ENCODE peak calls at places on chromosomes 1 and 21, in seven cellular contexts. H is ovary, J is lower leg skin, V is stomach, T is A549, N is heart left ventricle, P is H54. L is an unnamed sample.

GRCh38 chr1:19792237-19793002 is 7.3 kb downstream of the TMCO4 start:
- DNase-seq in H (no peak), J (no peak), V (no peak), T (no peak), N (no peak), P (no peak), L (no peak)

GRCh38 chr1:22262583-22262982 is 119.7 kb upstream of the WNT4 start:
- DNase-seq in H (no peak), J (no peak), V (peak), T (no peak), N (no peak), P (no peak), L (no peak)

GRCh38 chr1:232428036-232428600 is 201.8 kb downstream of the SIPA1L2 start:
- DNase-seq in H (no peak), J (no peak), V (no peak), T (no peak), N (no peak), P (no peak), L (no peak)

GRCh38 chr1:235299514-235299858 is 28.5 kb downstream of the ARID4B start:
- DNase-seq in H (no peak), J (no peak), V (no peak), T (no peak), N (no peak), P (no peak), L (no peak)

GRCh38 chr1:53653631-53654030 is 85.3 kb downstream of the GLIS1 start:
- DNase-seq in H (peak), J (no peak), V (no peak), T (no peak), N (no peak), P (no peak), L (no peak)

GRCh38 chr1:184143449-184143848 is 91.9 kb downstream of the TSEN15 start:
- DNase-seq in H (no peak), J (no peak), V (no peak), T (no peak), N (no peak), P (no peak), L (no peak)

GRCh38 chr1:42845866-42846256 is 552 bp upstream of the ZNF691 start:
- DNase-seq in H (no peak), J (no peak), V (no peak), T (no peak), N (no peak), P (no peak), L (no peak)

GRCh38 chr1:154989195-154989860 is 4.1 kb upstream of the LENEP start:
- DNase-seq in H (no peak), J (no peak), V (no peak), T (no peak), N (no peak), P (no peak), L (no peak)

GRCh38 chr21:34707876-34708325 is 39.1 kb downstream of the CLIC6 start:
- DNase-seq in H (no peak), J (peak), V (no peak), T (no peak), N (no peak), P (no peak), L (no peak)

GRCh38 chr1:98651116-98651625 is 10.3 kb upstream of the SNX7 start:
- DNase-seq in H (no peak), J (no peak), V (no peak), T (no peak), N (no peak), P (no peak), L (no peak)

GRCh38 chr1:154774175-154774855 is 95.8 kb downstream of the KCNN3 start:
- DNase-seq in H (no peak), J (peak), V (no peak), T (no peak), N (no peak), P (no peak), L (no peak)

GRCh38 chr1:63328140-63328521 is 5.8 kb downstream of the FOXD3 start:
- DNase-seq in H (no peak), J (no peak), V (no peak), T (no peak), N (no peak), P (no peak), L (no peak)

GRCh38 chr21:17428980-17429379 is 83.9 kb upstream of the CXADR start:
- DNase-seq in H (no peak), J (no peak), V (no peak), T (no peak), N (no peak), P (no peak), L (no peak)

GRCh38 chr1:212721388-212722247 is 22.0 kb upstream of the BATF3 start:
- DNase-seq in H (no peak), J (no peak), V (peak), T (peak), N (no peak), P (peak), L (no peak)

GRCh38 chr1:231357831-231358354 is 19.8 kb downstream of the SPRTN start:
- DNase-seq in H (no peak), J (no peak), V (peak), T (peak), N (no peak), P (no peak), L (no peak)

GRCh38 chr1:30823627-30823968 is 66.0 kb upstream of the LAPTM5 start:
- DNase-seq in H (peak), J (no peak), V (no peak), T (no peak), N (no peak), P (no peak), L (no peak)

GRCh38 chr21:45451771-45452182 is 46.8 kb downstream of the COL18A1 start:
- DNase-seq in H (peak), J (no peak), V (no peak), T (no peak), N (no peak), P (no peak), L (no peak)

GRCh38 chr1:205962821-205963221 is 19.6 kb upstream of the SLC26A9 start:
- DNase-seq in H (no peak), J (no peak), V (no peak), T (no peak), N (no peak), P (no peak), L (no peak)

GRCh38 chr1:235857756-235858155 is 8.9 kb downstream of the LYST start:
- DNase-seq in H (no peak), J (no peak), V (no peak), T (no peak), N (no peak), P (no peak), L (no peak)

GRCh38 chr1:157104598-157105293 is 5.1 kb upstream of the ETV3L start:
- DNase-seq in H (no peak), J (no peak), V (no peak), T (peak), N (no peak), P (peak), L (no peak)

GRCh38 chr1:9302745-9303524 is 10.2 kb downstream of the SPSB1 start:
- DNase-seq in H (no peak), J (no peak), V (no peak), T (peak), N (peak), P (peak), L (peak)

GRCh38 chr1:224499204-224499603 is 64.6 kb upstream of the WDR26 start:
- DNase-seq in H (no peak), J (no peak), V (no peak), T (no peak), N (no peak), P (no peak), L (no peak)

GRCh38 chr1:5725855-5726585 is 266.2 kb downstream of the NPHP4 start:
- DNase-seq in H (no peak), J (peak), V (no peak), T (no peak), N (no peak), P (no peak), L (no peak)

GRCh38 chr1:42786097-42786496 is 1.3 kb downstream of the TMEM269 start:
- DNase-seq in H (no peak), J (no peak), V (no peak), T (no peak), N (no peak), P (no peak), L (no peak)

GRCh38 chr1:234108921-234109320 is 204.4 kb downstream of the SLC35F3 start:
- DNase-seq in H (no peak), J (no peak), V (no peak), T (peak), N (no peak), P (no peak), L (no peak)

GRCh38 chr1:215777370-215777925 is 210.3 kb downstream of the KCTD3 start:
- DNase-seq in H (no peak), J (no peak), V (no peak), T (no peak), N (no peak), P (no peak), L (no peak)

DNA sequence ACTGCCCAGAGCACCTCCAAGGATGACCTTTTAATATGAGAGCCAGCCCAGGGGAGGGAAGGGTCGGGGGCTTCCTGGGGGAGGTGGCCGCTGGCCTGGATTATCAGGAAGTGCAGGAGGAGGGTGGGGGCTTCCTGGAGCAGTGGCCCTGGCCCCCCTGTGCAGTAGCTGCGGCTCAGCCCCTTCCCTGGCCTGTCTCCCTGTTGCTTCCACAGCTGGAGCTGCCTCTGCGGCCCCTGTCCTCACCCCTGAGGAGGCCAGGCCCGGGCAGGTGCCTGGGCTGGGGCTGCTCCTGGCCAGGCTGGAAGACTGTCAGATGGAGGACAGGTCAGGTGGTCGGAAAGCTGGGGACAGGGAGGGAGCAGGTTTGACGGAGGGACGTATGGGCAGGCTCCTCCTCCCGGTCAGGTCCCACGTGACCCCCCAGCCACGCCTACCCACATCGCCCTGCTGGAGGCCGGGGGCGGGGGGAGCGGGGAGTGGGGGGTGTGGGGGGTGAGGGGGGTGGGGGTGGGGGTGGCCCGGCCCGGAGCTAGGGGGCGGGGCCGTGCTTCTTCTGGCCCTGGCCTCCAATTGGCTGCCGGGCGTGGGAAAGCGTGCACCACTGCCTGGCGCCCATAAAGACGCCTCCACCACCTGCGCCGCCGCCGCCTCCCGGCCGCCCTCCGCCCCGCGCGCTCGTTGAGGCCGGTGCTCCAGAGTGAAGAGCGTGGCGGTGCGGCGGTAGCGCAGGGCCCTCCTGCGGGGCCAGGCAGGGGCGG is 10.2 kb upstream of the TNFRSF14 start:
- DNase-seq in H (no peak), J (peak), V (peak), T (peak), N (peak), P (peak), L (peak)
- TF ChIP-seq POLR2A in H (no peak), J (no peak), V (no peak), T (peak), N (no peak), P (peak), L (no peak)

DNA sequence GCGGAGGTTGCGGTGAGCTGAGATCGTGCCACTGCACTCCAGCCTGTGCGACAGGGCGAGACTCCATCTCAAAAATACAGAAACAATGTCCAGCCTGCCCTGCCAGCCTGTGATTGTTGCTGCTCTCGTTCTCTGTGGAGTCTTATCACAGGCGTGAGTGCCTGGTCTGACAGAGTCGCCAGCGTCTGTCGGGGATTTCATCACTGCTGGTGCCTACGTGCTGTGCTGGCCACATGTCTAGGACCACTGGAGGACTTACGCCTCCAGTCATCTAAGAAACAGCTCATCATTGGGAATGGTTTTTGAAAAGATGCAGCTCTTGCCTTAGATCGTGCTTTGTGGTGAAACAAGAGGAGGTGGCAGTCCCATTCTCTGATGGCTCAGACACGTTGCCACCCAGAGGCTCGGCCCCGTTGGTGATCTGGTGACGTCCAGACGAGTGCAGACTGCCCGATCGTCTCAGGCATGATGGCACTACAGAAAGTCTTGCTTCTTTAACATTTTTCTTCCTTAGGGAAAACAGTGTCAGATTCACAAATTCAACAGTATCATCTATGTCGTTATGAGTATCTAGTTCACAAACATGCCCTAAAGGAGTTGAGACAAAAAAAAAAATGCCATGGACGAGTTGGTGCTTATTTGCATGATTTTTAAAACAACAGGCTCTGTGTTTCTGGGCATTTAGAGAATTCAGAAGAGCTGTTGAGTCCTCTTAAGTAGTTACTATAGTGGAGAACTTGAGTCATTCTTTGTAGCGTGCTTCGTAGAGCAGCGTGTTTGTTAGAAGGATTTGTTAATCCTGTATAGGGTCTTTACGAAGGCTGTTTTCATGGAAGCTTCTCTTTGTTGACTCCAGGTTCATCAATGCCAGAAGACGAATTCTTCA is 47.5 kb downstream of the CBS start:
- DNase-seq in H (no peak), J (no peak), V (no peak), T (no peak), N (no peak), P (no peak), L (no peak)
- TF ChIP-seq POLR2A in H (no peak), J (no peak), V (no peak), T (no peak), N (no peak), P (no peak), L (no peak)

GRCh38 chr1:43969746-43970466 is at the start of gene DPH2:
- DNase-seq in H (peak), J (peak), V (peak), T (peak), N (peak), P (peak), L (peak)
- TF ChIP-seq POLR2A in H (no peak), J (no peak), V (no peak), T (peak), N (no peak), P (no peak), L (peak)

GRCh38 chr1:45346473-45346872 is 6.2 kb upstream of the MUTYH start:
- DNase-seq in H (no peak), J (peak), V (no peak), T (no peak), N (no peak), P (no peak), L (no peak)
- TF ChIP-seq POLR2A in H (no peak), J (no peak), V (no peak), T (no peak), N (no peak), P (peak), L (no peak)

GRCh38 chr21:14438204-14438603 is 55.3 kb upstream of the HSPA13 start:
- DNase-seq in H (no peak), J (no peak), V (no peak), T (no peak), N (no peak), P (no peak), L (no peak)
- TF ChIP-seq POLR2A in H (no peak), J (no peak), V (no peak), T (no peak), N (no peak), P (no peak), L (no peak)